ENCODE peak calls at places on chromosomes 1 and 21, in seven cellular contexts. Z, R, A, E, V, J and S are unnamed samples. For H3K4me1, the result is how much of the 10 kb centered on the place peaks cover.

GRCh38 chr21:46099476-46099875 is 1.6 kb downstream of the COL6A2 start:
- DNase-seq in Z (peak), R (peak), A (no peak), E (peak), V (peak), J (peak), S (no peak)

GRCh38 chr1:113605099-113605498 is 154.2 kb downstream of the PHTF1 start:
- DNase-seq in Z (no peak), R (no peak), A (no peak), E (no peak), V (no peak), J (no peak), S (no peak)

GRCh38 chr1:245870698-245871097 is 636.4 kb downstream of the SMYD3 start:
- DNase-seq in Z (no peak), R (no peak), A (no peak), E (no peak), V (no peak), J (no peak), S (no peak)

GRCh38 chr1:119316870-119317416 is 51.6 kb upstream of the HAO2 start:
- DNase-seq in Z (peak), R (peak), A (no peak), E (peak), V (no peak), J (no peak), S (no peak)

GRCh38 chr1:179702923-179703322 is 40.2 kb upstream of the FAM163A start:
- DNase-seq in Z (no peak), R (peak), A (no peak), E (no peak), V (no peak), J (no peak), S (no peak)

GRCh38 chr1:36125129-36125991 is at the start of gene COL8A2:
- DNase-seq in Z (no peak), R (peak), A (no peak), E (peak), V (no peak), J (peak), S (no peak)

GRCh38 chr1:84758968-84759491 is 68.8 kb upstream of the SSX2IP start:
- DNase-seq in Z (no peak), R (no peak), A (no peak), E (no peak), V (no peak), J (peak), S (no peak)

GRCh38 chr1:211323156-211324063 is 3.2 kb upstream of the TRAF5 start:
- DNase-seq in Z (peak), R (peak), A (peak), E (peak), V (no peak), J (no peak), S (peak)

GRCh38 chr1:159066108-159066507 is 10.5 kb downstream of the AIM2 start:
- DNase-seq in Z (no peak), R (no peak), A (no peak), E (no peak), V (no peak), J (no peak), S (no peak)

GRCh38 chr1:3184666-3185065 is 115.7 kb downstream of the PRDM16 start:
- DNase-seq in Z (no peak), R (no peak), A (no peak), E (no peak), V (no peak), J (no peak), S (no peak)

GRCh38 chr1:227762231-227762911 is 27.1 kb downstream of the SNAP47 start:
- DNase-seq in Z (peak), R (peak), A (peak), E (peak), V (peak), J (peak), S (peak)

GRCh38 chr1:205301220-205301821 is 20.2 kb downstream of the NUAK2 start:
- DNase-seq in Z (peak), R (peak), A (no peak), E (peak), V (peak), J (peak), S (no peak)

GRCh38 chr1:87647436-87648177 is 318.9 kb downstream of the LMO4 start:
- DNase-seq in Z (no peak), R (no peak), A (no peak), E (no peak), V (no peak), J (no peak), S (no peak)

GRCh38 chr1:235297579-235297978 is 30.4 kb downstream of the ARID4B start:
- DNase-seq in Z (no peak), R (no peak), A (no peak), E (no peak), V (no peak), J (no peak), S (peak)

GRCh38 chr1:210687582-210688279 is 359.0 kb downstream of the HHAT start:
- DNase-seq in Z (peak), R (no peak), A (no peak), E (no peak), V (no peak), J (no peak), S (no peak)

GRCh38 chr1:75611014-75611413 is at the start of gene SLC44A5:
- DNase-seq in Z (no peak), R (no peak), A (no peak), E (no peak), V (no peak), J (no peak), S (no peak)

GRCh38 chr21:32475162-32475812 is 62.8 kb downstream of the EVA1C start:
- DNase-seq in Z (peak), R (no peak), A (no peak), E (no peak), V (no peak), J (no peak), S (no peak)

GRCh38 chr1:24995121-24995520 is 65.0 kb upstream of the RUNX3 start:
- DNase-seq in Z (no peak), R (no peak), A (no peak), E (no peak), V (peak), J (peak), S (no peak)

GRCh38 chr21:18147678-18148077 is 97.0 kb upstream of the CHODL start:
- DNase-seq in Z (peak), R (no peak), A (no peak), E (no peak), V (no peak), J (no peak), S (no peak)

GRCh38 chr1:1250828-1251284 is 4.3 kb upstream of the C1QTNF12 start:
- DNase-seq in Z (no peak), R (no peak), A (peak), E (no peak), V (peak), J (no peak), S (peak)

GRCh38 chr1:57229998-57230397 is 193.9 kb downstream of the DAB1 start:
- DNase-seq in Z (no peak), R (no peak), A (no peak), E (no peak), V (no peak), J (no peak), S (no peak)

GRCh38 chr1:216221260-216221700 is 202.0 kb downstream of the USH2A start:
- DNase-seq in Z (peak), R (peak), A (peak), E (peak), V (no peak), J (no peak), S (no peak)

GRCh38 chr1:3663999-3664699 is 11.8 kb downstream of the TP73 start:
- DNase-seq in Z (no peak), R (peak), A (no peak), E (no peak), V (peak), J (peak), S (no peak)

GRCh38 chr1:159934136-159935039 is 9.1 kb upstream of the TAGLN2 start:
- DNase-seq in Z (no peak), R (no peak), A (no peak), E (no peak), V (no peak), J (peak), S (no peak)

GRCh38 chr1:96641292-96641691 is 80.3 kb upstream of the PTBP2 start:
- DNase-seq in Z (no peak), R (no peak), A (no peak), E (no peak), V (no peak), J (no peak), S (no peak)

GRCh38 chr1:217605390-217605789 is 25.5 kb downstream of the GPATCH2 start:
- DNase-seq in Z (no peak), R (no peak), A (no peak), E (no peak), V (no peak), J (no peak), S (no peak)

GRCh38 chr1:87115317-87115885 is 201.0 kb downstream of the HS2ST1 start:
- DNase-seq in Z (peak), R (no peak), A (no peak), E (no peak), V (no peak), J (no peak), S (no peak)

GRCh38 chr1:219544163-219544846 is 68.6 kb downstream of the ZC3H11B start:
- DNase-seq in Z (peak), R (no peak), A (no peak), E (no peak), V (no peak), J (no peak), S (no peak)

GRCh38 chr21:38323721-38324591 is 67.2 kb downstream of the KCNJ15 start:
- DNase-seq in Z (peak), R (peak), A (no peak), E (peak), V (no peak), J (no peak), S (peak)

GRCh38 chr1:43525995-43526394 is 4.7 kb upstream of the PTPRF start:
- DNase-seq in Z (peak), R (no peak), A (no peak), E (no peak), V (no peak), J (no peak), S (no peak)

GRCh38 chr1:12314328-12314903 is 84.6 kb downstream of the VPS13D start:
- DNase-seq in Z (peak), R (no peak), A (no peak), E (no peak), V (no peak), J (no peak), S (no peak)

GRCh38 chr1:230713915-230714764 is at the start of gene AGT:
- DNase-seq in Z (peak), R (no peak), A (no peak), E (peak), V (peak), J (no peak), S (no peak)

GRCh38 chr21:18460979-18461378 is 57.4 kb upstream of the TMPRSS15 start:
- DNase-seq in Z (no peak), R (no peak), A (no peak), E (no peak), V (no peak), J (no peak), S (no peak)

GRCh38 chr1:106063510-106063909 is 993.0 kb upstream of the PRMT6 start:
- DNase-seq in Z (peak), R (no peak), A (no peak), E (peak), V (no peak), J (no peak), S (no peak)

GRCh38 chr21:43871487-43871886 is 6.5 kb downstream of the AGPAT3 start:
- DNase-seq in Z (no peak), R (no peak), A (no peak), E (no peak), V (no peak), J (no peak), S (no peak)

GRCh38 chr1:44698138-44698537 is 23.6 kb downstream of the ARMH1 start:
- DNase-seq in Z (peak), R (no peak), A (no peak), E (no peak), V (no peak), J (no peak), S (no peak)

GRCh38 chr1:215636258-215636965 is 69.3 kb downstream of the KCTD3 start:
- DNase-seq in Z (no peak), R (no peak), A (no peak), E (no peak), V (peak), J (no peak), S (no peak)

GRCh38 chr1:89260575-89261275 is 11.9 kb downstream of the GBP5 start:
- DNase-seq in Z (no peak), R (no peak), A (no peak), E (no peak), V (no peak), J (no peak), S (no peak)
- H3K4me3 ChIP-seq in Z (no peak), R (no peak), A (peak), E (no peak), V (no peak), J (no peak), S (no peak)

GRCh38 chr1:18951416-18951815 is 5.1 kb downstream of the IFFO2 start:
- DNase-seq in Z (no peak), R (no peak), A (no peak), E (no peak), V (no peak), J (peak), S (peak)
- H3K4me1 ChIP-seq in Z (half or more), R (under half), A (under half), E (under half), V (under half), J (under half), S (half or more)

DNA sequence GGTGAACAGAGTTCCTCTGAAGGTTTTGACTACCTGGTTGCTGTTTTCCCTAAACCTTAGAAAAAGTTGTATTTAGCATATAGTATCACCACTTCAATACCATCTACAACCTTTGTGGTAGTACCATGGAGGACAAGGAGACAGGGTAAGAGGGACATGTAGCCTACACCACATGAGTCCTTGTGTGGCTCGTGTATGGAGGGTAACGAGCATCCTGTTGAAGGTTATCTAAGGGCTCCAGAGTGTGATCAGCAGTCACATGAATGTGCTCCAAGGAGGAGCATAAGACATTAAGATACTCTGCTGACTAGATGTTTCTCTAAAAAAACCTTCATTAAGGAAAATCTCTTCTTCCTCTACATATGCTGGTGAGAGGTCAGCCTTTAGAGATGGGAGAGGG is 67.3 kb downstream of the VCAM1 start:
- DNase-seq in Z (no peak), R (no peak), A (no peak), E (no peak), V (no peak), J (no peak), S (no peak)
- H3K27ac ChIP-seq in Z (no peak), R (no peak), A (no peak), E (no peak), V (no peak), J (no peak), S (no peak)

GRCh38 chr1:241007668-241008067 is 349.3 kb downstream of the RGS7 start:
- DNase-seq in Z (no peak), R (no peak), A (no peak), E (no peak), V (no peak), J (no peak), S (no peak)

DNA sequence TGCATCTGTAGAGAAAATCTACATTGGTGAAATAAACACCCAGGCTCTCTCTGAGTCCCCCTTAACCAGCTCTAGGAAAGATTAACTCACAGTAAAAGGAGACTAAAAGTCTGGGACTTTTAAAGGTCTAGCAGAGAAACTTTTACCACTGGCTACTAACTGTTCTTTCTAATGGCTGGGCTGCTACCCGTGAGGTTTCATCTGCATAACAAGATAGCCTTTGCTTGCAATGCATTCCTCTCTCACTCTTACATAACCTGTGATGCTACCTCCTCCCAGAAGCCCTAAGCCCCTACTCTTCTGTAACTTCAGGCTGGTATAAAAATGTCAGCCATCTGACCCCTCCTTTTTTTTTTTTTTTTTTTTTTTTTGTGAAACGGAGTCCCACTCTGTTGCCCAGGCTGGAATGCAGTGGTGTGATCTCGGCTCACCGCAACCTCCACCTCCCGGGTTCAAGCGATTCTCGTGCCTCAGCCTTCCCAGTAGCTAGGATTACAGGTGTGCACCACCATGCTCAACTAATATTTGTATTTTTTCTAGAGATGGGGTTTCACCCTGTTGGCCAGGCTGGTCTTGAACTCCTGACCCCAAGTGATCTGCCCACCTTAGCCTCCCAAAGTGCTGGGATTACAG is 344.2 kb downstream of the RGS7 start:
- DNase-seq in Z (no peak), R (peak), A (no peak), E (no peak), V (no peak), J (no peak), S (no peak)
- H3K4me3 ChIP-seq in Z (no peak), R (no peak), A (no peak), E (no peak), V (no peak), J (no peak), S (no peak)

GRCh38 chr1:214453109-214453722 is 98.2 kb downstream of the PTPN14 start:
- DNase-seq in Z (peak), R (no peak), A (no peak), E (no peak), V (no peak), J (no peak), S (no peak)

GRCh38 chr1:214454619-214455396 is 96.6 kb downstream of the PTPN14 start:
- DNase-seq in Z (peak), R (no peak), A (peak), E (no peak), V (no peak), J (no peak), S (no peak)

GRCh38 chr1:214458541-214458940 is 92.9 kb downstream of the PTPN14 start:
- DNase-seq in Z (no peak), R (no peak), A (no peak), E (no peak), V (no peak), J (no peak), S (no peak)

GRCh38 chr1:214459895-214460294 is 91.5 kb downstream of the PTPN14 start:
- DNase-seq in Z (no peak), R (no peak), A (no peak), E (no peak), V (no peak), J (no peak), S (no peak)

DNA sequence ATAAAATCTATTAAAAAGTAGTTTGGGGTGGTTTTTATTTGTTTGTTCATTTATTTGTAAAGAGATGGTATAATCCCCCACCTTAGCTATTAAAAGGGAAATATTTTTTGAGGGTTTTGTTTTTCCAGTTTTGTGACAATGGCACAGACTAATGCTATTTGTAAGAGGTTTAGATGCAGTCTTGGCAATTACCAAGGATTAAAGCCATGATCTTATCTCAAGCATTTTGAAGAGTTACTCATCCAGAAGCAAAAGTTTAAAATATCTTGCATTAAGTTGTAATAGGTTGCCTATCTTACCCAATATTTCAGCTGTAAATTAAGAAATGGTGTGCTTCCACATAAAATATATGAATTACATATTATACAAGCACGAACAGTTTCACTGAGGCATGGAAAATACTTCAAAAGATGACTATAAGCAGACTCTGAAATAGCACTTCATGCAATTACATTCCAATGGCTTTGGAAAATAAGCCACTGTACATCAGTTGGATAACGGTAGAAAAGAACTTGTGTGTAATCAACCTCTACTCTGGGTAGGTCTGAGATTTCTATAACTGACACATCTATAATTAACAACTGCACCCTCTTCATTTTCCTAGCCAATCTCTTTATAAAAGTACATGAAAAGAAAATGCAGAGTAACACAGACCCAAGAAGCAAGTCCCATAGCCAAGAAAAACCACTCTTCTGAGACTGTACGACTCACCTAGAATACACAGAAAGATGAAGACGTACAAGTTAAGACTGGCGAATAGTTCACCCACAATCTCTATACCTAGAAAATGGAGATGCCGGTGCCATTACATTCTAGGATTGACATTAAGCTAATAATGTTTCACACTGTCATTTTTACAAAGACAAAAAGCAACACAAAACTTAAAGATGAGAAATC is 95.2 kb downstream of the PTPN14 start:
- DNase-seq in Z (peak), R (no peak), A (no peak), E (no peak), V (no peak), J (no peak), S (no peak)
- H3K4me1 ChIP-seq in Z (under half), R (under half), A (under half), E (under half), V (under half), J (under half), S (under half)

DNA sequence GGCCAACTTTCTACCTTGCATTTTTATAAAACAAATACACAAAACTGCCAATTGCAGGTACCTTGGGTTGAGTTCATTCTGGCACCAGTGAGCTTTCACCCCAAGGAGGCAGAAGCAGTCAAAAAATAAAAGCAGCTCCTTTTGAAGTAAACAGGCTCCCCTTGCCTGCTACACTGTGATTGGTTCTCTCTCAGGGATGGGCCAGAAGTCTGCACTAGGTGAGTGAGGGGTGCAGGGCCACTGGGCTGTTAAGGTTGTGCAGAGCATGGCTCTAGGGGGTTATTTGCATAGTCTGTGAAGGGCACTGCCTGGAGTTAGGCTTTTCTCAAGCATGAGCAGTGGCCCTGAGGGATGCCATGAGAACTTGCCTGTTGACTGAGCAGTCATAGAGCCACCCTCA is 39.1 kb downstream of the AKNAD1 start:
- DNase-seq in Z (no peak), R (no peak), A (no peak), E (no peak), V (no peak), J (no peak), S (no peak)
- H3K27ac ChIP-seq in Z (no peak), R (no peak), A (no peak), E (no peak), V (no peak), J (no peak), S (no peak)

GRCh38 chr1:223887724-223888428 is 42.1 kb upstream of the TP53BP2 start:
- DNase-seq in Z (peak), R (no peak), A (no peak), E (no peak), V (peak), J (no peak), S (no peak)
- H3K4me3 ChIP-seq in Z (peak), R (no peak), A (no peak), E (no peak), V (no peak), J (peak), S (no peak)

GRCh38 chr1:156129687-156130577 is 15.4 kb downstream of the LMNA start:
- DNase-seq in Z (peak), R (peak), A (peak), E (peak), V (peak), J (peak), S (peak)
- H3K4me1 ChIP-seq in Z (half or more), R (under half), A (under half), E (under half), V (under half), J (under half), S (half or more)